ENCODE peak calls at places on chromosomes 11 and 22, in eight cellular contexts. One of them, this sample, is unnamed.

GRCh38 chr11:2097356-2097997 is 41.7 kb downstream of the IGF2 start:
- DNase-seq in bronchial epithelial cell: peak; percentile 72
- DNase-seq in Peyer's patch: peak; percentile 54
- DNase-seq in astrocyte: peak; percentile 60
- DNase-seq in cardiac fibroblast: peak; percentile 87
- DNase-seq in suprapubic skin: peak; percentile 81
- DNase-seq in fibroblast of lung: peak; percentile 94
- DNase-seq in astrocyte of the spinal cord: peak; percentile 91
- DNase-seq in this sample: no peak

GRCh38 chr22:19986410-19987341 is 29.9 kb downstream of the ARVCF start:
- DNase-seq in bronchial epithelial cell: peak; percentile 37
- DNase-seq in Peyer's patch: peak; percentile 89
- DNase-seq in astrocyte: peak; percentile 39
- DNase-seq in cardiac fibroblast: peak; percentile 76
- DNase-seq in suprapubic skin: no peak
- DNase-seq in fibroblast of lung: peak; percentile 56
- DNase-seq in astrocyte of the spinal cord: peak; percentile 70
- DNase-seq in this sample: no peak

GRCh38 chr22:28907311-28908008 is 24.1 kb downstream of the ZNRF3 start:
- DNase-seq in bronchial epithelial cell: no peak
- DNase-seq in Peyer's patch: no peak
- DNase-seq in astrocyte: no peak
- DNase-seq in cardiac fibroblast: no peak
- DNase-seq in suprapubic skin: no peak
- DNase-seq in fibroblast of lung: no peak
- DNase-seq in astrocyte of the spinal cord: peak; percentile 58
- DNase-seq in this sample: peak; percentile 65

GRCh38 chr11:130638048-130638447 is 189.6 kb downstream of the ADAMTS15 start:
- DNase-seq in bronchial epithelial cell: no peak
- DNase-seq in Peyer's patch: no peak
- DNase-seq in astrocyte: no peak
- DNase-seq in cardiac fibroblast: no peak
- DNase-seq in suprapubic skin: no peak
- DNase-seq in fibroblast of lung: peak; percentile 36
- DNase-seq in astrocyte of the spinal cord: no peak
- DNase-seq in this sample: no peak

GRCh38 chr11:37560346-37560745 is 962.3 kb upstream of the RAG2 start:
- DNase-seq in bronchial epithelial cell: peak; percentile 13
- DNase-seq in Peyer's patch: no peak
- DNase-seq in astrocyte: peak; percentile 6
- DNase-seq in cardiac fibroblast: no peak
- DNase-seq in suprapubic skin: no peak
- DNase-seq in fibroblast of lung: no peak
- DNase-seq in astrocyte of the spinal cord: no peak
- DNase-seq in this sample: no peak

GRCh38 chr11:123228489-123229163 is 33.6 kb upstream of the CLMP start:
- DNase-seq in bronchial epithelial cell: no peak
- DNase-seq in Peyer's patch: no peak
- DNase-seq in astrocyte: no peak
- DNase-seq in cardiac fibroblast: no peak
- DNase-seq in suprapubic skin: no peak
- DNase-seq in fibroblast of lung: peak; percentile 24
- DNase-seq in astrocyte of the spinal cord: no peak
- DNase-seq in this sample: no peak

GRCh38 chr11:130476922-130477491 is 28.6 kb downstream of the ADAMTS15 start:
- DNase-seq in bronchial epithelial cell: no peak
- DNase-seq in Peyer's patch: no peak
- DNase-seq in astrocyte: no peak
- DNase-seq in cardiac fibroblast: no peak
- DNase-seq in suprapubic skin: no peak
- DNase-seq in fibroblast of lung: no peak
- DNase-seq in astrocyte of the spinal cord: no peak
- DNase-seq in this sample: no peak

GRCh38 chr11:122205036-122205435 is 89.0 kb upstream of the BLID start:
- DNase-seq in bronchial epithelial cell: no peak
- DNase-seq in Peyer's patch: no peak
- DNase-seq in astrocyte: no peak
- DNase-seq in cardiac fibroblast: no peak
- DNase-seq in suprapubic skin: no peak
- DNase-seq in fibroblast of lung: no peak
- DNase-seq in astrocyte of the spinal cord: no peak
- DNase-seq in this sample: no peak

GRCh38 chr11:66113132-66113856 is 43.2 kb downstream of the PACS1 start:
- DNase-seq in bronchial epithelial cell: peak; percentile 94
- DNase-seq in Peyer's patch: no peak
- DNase-seq in astrocyte: peak; percentile 89
- DNase-seq in cardiac fibroblast: peak; percentile 69
- DNase-seq in suprapubic skin: no peak
- DNase-seq in fibroblast of lung: peak; percentile 58
- DNase-seq in astrocyte of the spinal cord: peak; percentile 89
- DNase-seq in this sample: no peak

GRCh38 chr11:22792497-22792896 is 37.1 kb downstream of the SVIP start:
- DNase-seq in bronchial epithelial cell: peak; percentile 78
- DNase-seq in Peyer's patch: no peak
- DNase-seq in astrocyte: peak; percentile 73
- DNase-seq in cardiac fibroblast: peak; percentile 77
- DNase-seq in suprapubic skin: no peak
- DNase-seq in fibroblast of lung: peak; percentile 45
- DNase-seq in astrocyte of the spinal cord: peak; percentile 62
- DNase-seq in this sample: no peak

GRCh38 chr11:26467506-26467905 is 104.6 kb downstream of the MUC15 start:
- DNase-seq in bronchial epithelial cell: no peak
- DNase-seq in Peyer's patch: no peak
- DNase-seq in astrocyte: no peak
- DNase-seq in cardiac fibroblast: no peak
- DNase-seq in suprapubic skin: no peak
- DNase-seq in fibroblast of lung: no peak
- DNase-seq in astrocyte of the spinal cord: no peak
- DNase-seq in this sample: no peak

GRCh38 chr11:33128739-33129138 is 32.5 kb downstream of the CSTF3 start:
- DNase-seq in bronchial epithelial cell: peak; percentile 55
- DNase-seq in Peyer's patch: no peak
- DNase-seq in astrocyte: no peak
- DNase-seq in cardiac fibroblast: no peak
- DNase-seq in suprapubic skin: no peak
- DNase-seq in fibroblast of lung: no peak
- DNase-seq in astrocyte of the spinal cord: no peak
- DNase-seq in this sample: no peak

GRCh38 chr11:94668240-94668793 is 99.8 kb upstream of the AMOTL1 start:
- DNase-seq in bronchial epithelial cell: no peak
- DNase-seq in Peyer's patch: no peak
- DNase-seq in astrocyte: no peak
- DNase-seq in cardiac fibroblast: no peak
- DNase-seq in suprapubic skin: no peak
- DNase-seq in fibroblast of lung: no peak
- DNase-seq in astrocyte of the spinal cord: no peak
- DNase-seq in this sample: no peak

GRCh38 chr11:26493616-26494015 is 78.4 kb downstream of the MUC15 start:
- DNase-seq in bronchial epithelial cell: no peak
- DNase-seq in Peyer's patch: no peak
- DNase-seq in astrocyte: no peak
- DNase-seq in cardiac fibroblast: no peak
- DNase-seq in suprapubic skin: no peak
- DNase-seq in fibroblast of lung: no peak
- DNase-seq in astrocyte of the spinal cord: no peak
- DNase-seq in this sample: no peak

GRCh38 chr22:38681784-38682335 is at the start of gene TOMM22:
- DNase-seq in bronchial epithelial cell: peak; percentile 70
- DNase-seq in Peyer's patch: peak; percentile 92
- DNase-seq in astrocyte: peak; percentile 75
- DNase-seq in cardiac fibroblast: peak; percentile 89
- DNase-seq in suprapubic skin: peak; percentile 93
- DNase-seq in fibroblast of lung: peak; percentile 86
- DNase-seq in astrocyte of the spinal cord: peak; percentile 86
- DNase-seq in this sample: peak; percentile 61

GRCh38 chr11:31645747-31646146 is 136.2 kb downstream of the ELP4 start:
- DNase-seq in bronchial epithelial cell: peak; percentile 90
- DNase-seq in Peyer's patch: no peak
- DNase-seq in astrocyte: peak; percentile 93
- DNase-seq in cardiac fibroblast: peak; percentile 83
- DNase-seq in suprapubic skin: no peak
- DNase-seq in fibroblast of lung: peak; percentile 85
- DNase-seq in astrocyte of the spinal cord: peak; percentile 89
- DNase-seq in this sample: no peak

GRCh38 chr11:36228689-36229088 is 60.5 kb downstream of the COMMD9 start:
- DNase-seq in bronchial epithelial cell: no peak
- DNase-seq in Peyer's patch: no peak
- DNase-seq in astrocyte: no peak
- DNase-seq in cardiac fibroblast: no peak
- DNase-seq in suprapubic skin: no peak
- DNase-seq in fibroblast of lung: no peak
- DNase-seq in astrocyte of the spinal cord: no peak
- DNase-seq in this sample: no peak

GRCh38 chr11:76152741-76153608 is 53.3 kb downstream of the WNT11 start:
- DNase-seq in bronchial epithelial cell: no peak
- DNase-seq in Peyer's patch: peak; percentile 40
- DNase-seq in astrocyte: no peak
- DNase-seq in cardiac fibroblast: no peak
- DNase-seq in suprapubic skin: peak; percentile 71
- DNase-seq in fibroblast of lung: no peak
- DNase-seq in astrocyte of the spinal cord: no peak
- DNase-seq in this sample: peak; percentile 39

GRCh38 chr22:27148025-27148424 is 490.6 kb downstream of the MIAT start:
- DNase-seq in bronchial epithelial cell: no peak
- DNase-seq in Peyer's patch: no peak
- DNase-seq in astrocyte: no peak
- DNase-seq in cardiac fibroblast: no peak
- DNase-seq in suprapubic skin: no peak
- DNase-seq in fibroblast of lung: no peak
- DNase-seq in astrocyte of the spinal cord: no peak
- DNase-seq in this sample: no peak

GRCh38 chr11:440065-441042 is 1.5 kb downstream of the ANO9 start:
- DNase-seq in bronchial epithelial cell: no peak
- DNase-seq in Peyer's patch: peak; percentile 85
- DNase-seq in astrocyte: no peak
- DNase-seq in cardiac fibroblast: peak; percentile 49
- DNase-seq in suprapubic skin: no peak
- DNase-seq in fibroblast of lung: peak; percentile 13
- DNase-seq in astrocyte of the spinal cord: no peak
- DNase-seq in this sample: no peak

GRCh38 chr22:46107753-46108563 is 42.4 kb upstream of the PPARA start:
- DNase-seq in bronchial epithelial cell: peak; percentile 33
- DNase-seq in Peyer's patch: no peak
- DNase-seq in astrocyte: no peak
- DNase-seq in cardiac fibroblast: no peak
- DNase-seq in suprapubic skin: no peak
- DNase-seq in fibroblast of lung: no peak
- DNase-seq in astrocyte of the spinal cord: no peak
- DNase-seq in this sample: no peak

GRCh38 chr11:34928268-34928959 is 12.0 kb downstream of the PDHX start:
- DNase-seq in bronchial epithelial cell: no peak
- DNase-seq in Peyer's patch: no peak
- DNase-seq in astrocyte: no peak
- DNase-seq in cardiac fibroblast: no peak
- DNase-seq in suprapubic skin: no peak
- DNase-seq in fibroblast of lung: no peak
- DNase-seq in astrocyte of the spinal cord: no peak
- DNase-seq in this sample: no peak

GRCh38 chr11:34921156-34921555 is 4.7 kb downstream of the PDHX start:
- DNase-seq in bronchial epithelial cell: peak; percentile 75
- DNase-seq in Peyer's patch: no peak
- DNase-seq in astrocyte: no peak
- DNase-seq in cardiac fibroblast: no peak
- DNase-seq in suprapubic skin: no peak
- DNase-seq in fibroblast of lung: no peak
- DNase-seq in astrocyte of the spinal cord: no peak
- DNase-seq in this sample: no peak

GRCh38 chr11:34926101-34926830 is 9.8 kb downstream of the PDHX start:
- DNase-seq in bronchial epithelial cell: peak; percentile 55
- DNase-seq in Peyer's patch: no peak
- DNase-seq in astrocyte: peak; percentile 33
- DNase-seq in cardiac fibroblast: peak; percentile 74
- DNase-seq in suprapubic skin: no peak
- DNase-seq in fibroblast of lung: peak; percentile 76
- DNase-seq in astrocyte of the spinal cord: peak; percentile 76
- DNase-seq in this sample: no peak

GRCh38 chr11:34926831-34927132 is 10.4 kb downstream of the PDHX start:
- DNase-seq in bronchial epithelial cell: peak; percentile 13
- DNase-seq in Peyer's patch: no peak
- DNase-seq in astrocyte: peak; percentile 35
- DNase-seq in cardiac fibroblast: no peak
- DNase-seq in suprapubic skin: no peak
- DNase-seq in fibroblast of lung: peak; percentile 64
- DNase-seq in astrocyte of the spinal cord: peak; percentile 56
- DNase-seq in this sample: no peak

DNA sequence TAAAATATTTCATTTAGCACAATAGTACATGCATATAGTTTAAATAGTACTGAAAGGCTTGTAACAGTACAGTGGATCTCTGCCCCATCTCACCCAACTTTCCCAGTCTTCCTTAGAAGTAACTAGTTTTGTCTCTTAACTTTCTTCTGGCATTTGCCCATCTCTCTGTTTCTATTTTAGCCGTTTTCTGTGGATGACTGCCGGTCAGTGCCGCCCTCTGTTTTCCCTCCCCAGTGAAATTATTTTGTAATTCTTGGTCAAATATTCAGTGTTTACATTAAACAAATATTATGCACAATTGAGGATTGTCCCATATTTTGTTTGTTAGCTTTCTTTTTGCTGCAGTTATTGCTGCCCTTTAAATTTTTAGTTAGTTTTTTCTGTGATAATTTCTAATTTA is 8.3 kb downstream of the PDHX start:
- DNase-seq in bronchial epithelial cell: no peak
- DNase-seq in Peyer's patch: no peak
- DNase-seq in astrocyte: no peak
- DNase-seq in cardiac fibroblast: no peak
- DNase-seq in suprapubic skin: no peak
- DNase-seq in fibroblast of lung: peak; percentile 12
- DNase-seq in astrocyte of the spinal cord: no peak
- DNase-seq in this sample: no peak
- TF ChIP-seq CTCF in bronchial epithelial cell: no peak
- TF ChIP-seq CTCF in Peyer's patch: no peak
- TF ChIP-seq CTCF in astrocyte: no peak
- TF ChIP-seq CTCF in cardiac fibroblast: no peak
- TF ChIP-seq CTCF in suprapubic skin: no peak
- TF ChIP-seq CTCF in fibroblast of lung: no peak
- TF ChIP-seq CTCF in astrocyte of the spinal cord: no peak
- TF ChIP-seq CTCF in this sample: no peak

GRCh38 chr11:10800292-10800691 is 8.4 kb downstream of the EIF4G2 start:
- DNase-seq in bronchial epithelial cell: no peak
- DNase-seq in Peyer's patch: no peak
- DNase-seq in astrocyte: no peak
- DNase-seq in cardiac fibroblast: no peak
- DNase-seq in suprapubic skin: no peak
- DNase-seq in fibroblast of lung: no peak
- DNase-seq in astrocyte of the spinal cord: no peak
- DNase-seq in this sample: no peak
- H3K4me3 ChIP-seq in bronchial epithelial cell: no peak overlapping the region
- H3K4me3 ChIP-seq in Peyer's patch: no peak overlapping the region
- H3K4me3 ChIP-seq in astrocyte: no peak overlapping the region
- H3K4me3 ChIP-seq in cardiac fibroblast: no peak overlapping the region
- H3K4me3 ChIP-seq in suprapubic skin: no peak overlapping the region
- H3K4me3 ChIP-seq in fibroblast of lung: no peak overlapping the region
- H3K4me3 ChIP-seq in astrocyte of the spinal cord: no peak overlapping the region
- H3K4me3 ChIP-seq in this sample: no peak overlapping the region

GRCh38 chr11:125624756-125625213 is at the start of gene CHEK1:
- DNase-seq in bronchial epithelial cell: no peak
- DNase-seq in Peyer's patch: no peak
- DNase-seq in astrocyte: no peak
- DNase-seq in cardiac fibroblast: no peak
- DNase-seq in suprapubic skin: no peak
- DNase-seq in fibroblast of lung: no peak
- DNase-seq in astrocyte of the spinal cord: no peak
- DNase-seq in this sample: no peak
- TF ChIP-seq CTCF in bronchial epithelial cell: no peak
- TF ChIP-seq CTCF in Peyer's patch: no peak
- TF ChIP-seq CTCF in astrocyte: no peak
- TF ChIP-seq CTCF in cardiac fibroblast: no peak
- TF ChIP-seq CTCF in suprapubic skin: no peak
- TF ChIP-seq CTCF in fibroblast of lung: no peak
- TF ChIP-seq CTCF in astrocyte of the spinal cord: no peak
- TF ChIP-seq CTCF in this sample: no peak

GRCh38 chr22:23896166-23896522 is 2.0 kb downstream of the MIF start:
- DNase-seq in bronchial epithelial cell: no peak
- DNase-seq in Peyer's patch: no peak
- DNase-seq in astrocyte: no peak
- DNase-seq in cardiac fibroblast: no peak
- DNase-seq in suprapubic skin: no peak
- DNase-seq in fibroblast of lung: no peak
- DNase-seq in astrocyte of the spinal cord: no peak
- DNase-seq in this sample: no peak
- H3K4me3 ChIP-seq in bronchial epithelial cell: no peak overlapping the region
- H3K4me3 ChIP-seq in Peyer's patch: no peak overlapping the region
- H3K4me3 ChIP-seq in astrocyte: peak overlapping the region; percentile 75
- H3K4me3 ChIP-seq in cardiac fibroblast: no peak overlapping the region
- H3K4me3 ChIP-seq in suprapubic skin: no peak overlapping the region
- H3K4me3 ChIP-seq in fibroblast of lung: no peak overlapping the region
- H3K4me3 ChIP-seq in astrocyte of the spinal cord: no peak overlapping the region
- H3K4me3 ChIP-seq in this sample: peak overlapping the region; percentile 73